ENCODE peak calls at places on chromosomes 5 and 9, in four cellular contexts. One of them, this sample, is unnamed.
A peak's percentile ranks its signal among the peaks of the same experiment; 100 is the strongest.

GRCh38 chr5:166720026-166720425 is 1571.4 kb upstream of the WWC1 start:
- DNase-seq in lung: no peak
- DNase-seq in GM12878: no peak
- DNase-seq in posterior cingulate gyrus: no peak
- DNase-seq in this sample: no peak

GRCh38 chr9:34190996-34191892 is 12.4 kb downstream of the UBAP1 start:
- DNase-seq in lung: no peak
- DNase-seq in GM12878: no peak
- DNase-seq in posterior cingulate gyrus: no peak
- DNase-seq in this sample: no peak

GRCh38 chr5:180815241-180816031 is 12.8 kb upstream of the MGAT1 start:
- DNase-seq in lung: no peak
- DNase-seq in GM12878: no peak
- DNase-seq in posterior cingulate gyrus: no peak
- DNase-seq in this sample: peak; percentile 58

GRCh38 chr5:147113967-147114366 is 120.9 kb upstream of the STK32A start:
- DNase-seq in lung: no peak
- DNase-seq in GM12878: no peak
- DNase-seq in posterior cingulate gyrus: no peak
- DNase-seq in this sample: no peak

GRCh38 chr5:61052870-61053269 is 107.9 kb downstream of the NDUFAF2 start:
- DNase-seq in lung: no peak
- DNase-seq in GM12878: no peak
- DNase-seq in posterior cingulate gyrus: no peak
- DNase-seq in this sample: no peak

GRCh38 chr5:1357946-1358725 is 13.2 kb upstream of the CLPTM1L start:
- DNase-seq in lung: no peak
- DNase-seq in GM12878: no peak
- DNase-seq in posterior cingulate gyrus: no peak
- DNase-seq in this sample: no peak

GRCh38 chr9:4832786-4833579 is 40.2 kb downstream of the RCL1 start:
- DNase-seq in lung: no peak
- DNase-seq in GM12878: no peak
- DNase-seq in posterior cingulate gyrus: no peak
- DNase-seq in this sample: no peak

GRCh38 chr5:145903862-145904261 is 31.0 kb upstream of the GRXCR2 start:
- DNase-seq in lung: no peak
- DNase-seq in GM12878: no peak
- DNase-seq in posterior cingulate gyrus: no peak
- DNase-seq in this sample: no peak

GRCh38 chr5:59287361-59287760 is 606.2 kb downstream of the PDE4D start:
- DNase-seq in lung: no peak
- DNase-seq in GM12878: no peak
- DNase-seq in posterior cingulate gyrus: no peak
- DNase-seq in this sample: no peak

GRCh38 chr5:123303802-123304201 is 119.4 kb downstream of the CEP120 start:
- DNase-seq in lung: no peak
- DNase-seq in GM12878: no peak
- DNase-seq in posterior cingulate gyrus: no peak
- DNase-seq in this sample: no peak

GRCh38 chr5:139644001-139644456 is 4.1 kb upstream of the CXXC5 start:
- DNase-seq in lung: no peak
- DNase-seq in GM12878: no peak
- DNase-seq in posterior cingulate gyrus: no peak
- DNase-seq in this sample: no peak

GRCh38 chr5:73494716-73495115 is 3.5 kb upstream of the BTF3 start:
- DNase-seq in lung: no peak
- DNase-seq in GM12878: no peak
- DNase-seq in posterior cingulate gyrus: no peak
- DNase-seq in this sample: no peak

GRCh38 chr5:108379722-108380530 is 2.0 kb downstream of the FBXL17 start:
- DNase-seq in lung: no peak
- DNase-seq in GM12878: no peak
- DNase-seq in posterior cingulate gyrus: no peak
- DNase-seq in this sample: peak; percentile 24

GRCh38 chr9:19875291-19875910 is 86.6 kb upstream of the SLC24A2 start:
- DNase-seq in lung: no peak
- DNase-seq in GM12878: no peak
- DNase-seq in posterior cingulate gyrus: no peak
- DNase-seq in this sample: no peak

GRCh38 chr5:158147227-158147626 is 288.3 kb upstream of the CLINT1 start:
- DNase-seq in lung: no peak
- DNase-seq in GM12878: no peak
- DNase-seq in posterior cingulate gyrus: no peak
- DNase-seq in this sample: no peak

GRCh38 chr9:7376213-7376612 is 423.4 kb downstream of the DMAC1 start:
- DNase-seq in lung: no peak
- DNase-seq in GM12878: no peak
- DNase-seq in posterior cingulate gyrus: no peak
- DNase-seq in this sample: no peak

GRCh38 chr5:157924931-157925729 is 66.2 kb upstream of the CLINT1 start:
- DNase-seq in lung: peak; percentile 52
- DNase-seq in GM12878: no peak
- DNase-seq in posterior cingulate gyrus: no peak
- DNase-seq in this sample: no peak

GRCh38 chr9:109418827-109419226 is 79.3 kb downstream of the PTPN3 start:
- DNase-seq in lung: no peak
- DNase-seq in GM12878: peak; percentile 74
- DNase-seq in posterior cingulate gyrus: no peak
- DNase-seq in this sample: peak; percentile 95

GRCh38 chr5:43798740-43799139 is 195.8 kb downstream of the NNT start:
- DNase-seq in lung: no peak
- DNase-seq in GM12878: no peak
- DNase-seq in posterior cingulate gyrus: no peak
- DNase-seq in this sample: no peak

GRCh38 chr5:97840643-97841042 is 657.6 kb upstream of the RIOK2 start:
- DNase-seq in lung: no peak
- DNase-seq in GM12878: no peak
- DNase-seq in posterior cingulate gyrus: no peak
- DNase-seq in this sample: no peak

GRCh38 chr5:56405536-56405935 is 172.4 kb upstream of the ANKRD55 start:
- DNase-seq in lung: no peak
- DNase-seq in GM12878: no peak
- DNase-seq in posterior cingulate gyrus: no peak
- DNase-seq in this sample: no peak

GRCh38 chr5:82684659-82685058 is 392.5 kb downstream of the TMEM167A start:
- DNase-seq in lung: no peak
- DNase-seq in GM12878: no peak
- DNase-seq in posterior cingulate gyrus: no peak
- DNase-seq in this sample: no peak

GRCh38 chr5:1746371-1747078 is 53.1 kb downstream of the MRPL36 start:
- DNase-seq in lung: no peak
- DNase-seq in GM12878: no peak
- DNase-seq in posterior cingulate gyrus: no peak
- DNase-seq in this sample: no peak

GRCh38 chr5:172833691-172834569 is at the start of gene ERGIC1:
- DNase-seq in lung: peak; percentile 85
- DNase-seq in GM12878: no peak
- DNase-seq in posterior cingulate gyrus: peak; percentile 80
- DNase-seq in this sample: peak; percentile 70

GRCh38 chr9:116286287-116286686 is 132.7 kb downstream of the PAPPA start:
- DNase-seq in lung: no peak
- DNase-seq in GM12878: no peak
- DNase-seq in posterior cingulate gyrus: no peak
- DNase-seq in this sample: no peak

GRCh38 chr5:180785794-180786221 is 16.8 kb downstream of the MGAT1 start:
- DNase-seq in lung: no peak
- DNase-seq in GM12878: no peak
- DNase-seq in posterior cingulate gyrus: no peak
- DNase-seq in this sample: no peak

GRCh38 chr9:110058304-110058953 is 149.5 kb downstream of the C9orf152 start:
- DNase-seq in lung: peak; percentile 46
- DNase-seq in GM12878: no peak
- DNase-seq in posterior cingulate gyrus: no peak
- DNase-seq in this sample: peak; percentile 60

GRCh38 chr9:22457448-22457847 is 10.8 kb downstream of the DMRTA1 start:
- DNase-seq in lung: no peak
- DNase-seq in GM12878: no peak
- DNase-seq in posterior cingulate gyrus: no peak
- DNase-seq in this sample: no peak

GRCh38 chr5:7208911-7209310 is 187.0 kb upstream of the ADCY2 start:
- DNase-seq in lung: no peak
- DNase-seq in GM12878: no peak
- DNase-seq in posterior cingulate gyrus: no peak
- DNase-seq in this sample: no peak

GRCh38 chr5:167790462-167791260 is 500.8 kb upstream of the WWC1 start:
- DNase-seq in lung: no peak
- DNase-seq in GM12878: no peak
- DNase-seq in posterior cingulate gyrus: no peak
- DNase-seq in this sample: no peak

GRCh38 chr9:77846957-77847574 is 184.5 kb downstream of the GNAQ start:
- DNase-seq in lung: no peak
- DNase-seq in GM12878: no peak
- DNase-seq in posterior cingulate gyrus: no peak
- DNase-seq in this sample: peak; percentile 47

GRCh38 chr9:77848428-77848827 is 183.2 kb downstream of the GNAQ start:
- DNase-seq in lung: no peak
- DNase-seq in GM12878: no peak
- DNase-seq in posterior cingulate gyrus: peak; percentile 39
- DNase-seq in this sample: no peak

GRCh38 chr5:135216072-135216812 is 182.2 kb upstream of the PITX1 start:
- DNase-seq in lung: no peak
- DNase-seq in GM12878: no peak
- DNase-seq in posterior cingulate gyrus: no peak
- DNase-seq in this sample: no peak

GRCh38 chr9:123281659-123282342 is 13.4 kb upstream of the STRBP start:
- DNase-seq in lung: no peak
- DNase-seq in GM12878: no peak
- DNase-seq in posterior cingulate gyrus: no peak
- DNase-seq in this sample: no peak

This sample was measured in KBM-7.